ENCODE peak calls at places on chromosome 20, in six cellular contexts. U is AG04450, C is transverse colon, B is heart right ventricle, V is tibial artery, G is pancreas. J is an unnamed sample.

GRCh38 chr20:57999465-58000111 is 228.9 kb downstream of the ANKRD60 start:
- DNase-seq in U (no peak), C (peak; percentile 63), B (peak; percentile 38), V (peak; percentile 71), G (peak; percentile 42), J (no peak)

GRCh38 chr20:58231678-58232077 is 3.2 kb upstream of the ANKRD60 start:
- DNase-seq in U (no peak), C (no peak), B (no peak), V (no peak), G (no peak), J (no peak)

GRCh38 chr20:17771206-17772004 is 71.6 kb downstream of the BANF2 start:
- DNase-seq in U (no peak), C (no peak), B (no peak), V (no peak), G (no peak), J (peak; percentile 64)

GRCh38 chr20:25225642-25226432 is 22.0 kb upstream of the PYGB start:
- DNase-seq in U (no peak), C (no peak), B (no peak), V (peak; percentile 67), G (no peak), J (no peak)

GRCh38 chr20:20085812-20086211 is 33.5 kb downstream of the CFAP61 start:
- DNase-seq in U (no peak), C (no peak), B (peak; percentile 30), V (peak; percentile 72), G (no peak), J (peak; percentile 86)

GRCh38 chr20:56171087-56172012 is 77.2 kb upstream of the MC3R start:
- DNase-seq in U (no peak), C (no peak), B (no peak), V (no peak), G (no peak), J (no peak)

GRCh38 chr20:49325981-49326380 is 48.1 kb upstream of the ZNFX1 start:
- DNase-seq in U (no peak), C (no peak), B (no peak), V (no peak), G (no peak), J (peak; percentile 29)

GRCh38 chr20:35523298-35523888 is 6.1 kb downstream of the C20orf173 start:
- DNase-seq in U (no peak), C (no peak), B (no peak), V (no peak), G (no peak), J (peak; percentile 8)

GRCh38 chr20:4709261-4710105 is 12.2 kb upstream of the PRND start:
- DNase-seq in U (no peak), C (no peak), B (no peak), V (no peak), G (no peak), J (no peak)

GRCh38 chr20:884983-885952 is 30.9 kb downstream of the ANGPT4 start:
- DNase-seq in U (no peak), C (no peak), B (no peak), V (peak; percentile 86), G (no peak), J (peak; percentile 82)

GRCh38 chr20:278607-279571 is 11.7 kb downstream of the C20orf96 start:
- DNase-seq in U (no peak), C (no peak), B (peak; percentile 33), V (peak; percentile 66), G (no peak), J (peak; percentile 56)

GRCh38 chr20:8305449-8305978 is 173.4 kb downstream of the PLCB1 start:
- DNase-seq in U (no peak), C (peak; percentile 53), B (peak; percentile 12), V (no peak), G (peak; percentile 72), J (peak; percentile 31)

GRCh38 chr20:63958471-63958870 is 2.3 kb upstream of the UCKL1 start:
- DNase-seq in U (no peak), C (no peak), B (no peak), V (no peak), G (peak; percentile 57), J (no peak)

GRCh38 chr20:59177266-59178250 is 13.9 kb downstream of the ZNF831 start:
- DNase-seq in U (no peak), C (no peak), B (no peak), V (peak; percentile 25), G (no peak), J (no peak)

GRCh38 chr20:58753929-58754551 is 61.4 kb downstream of the NPEPL1 start:
- DNase-seq in U (no peak), C (no peak), B (no peak), V (no peak), G (no peak), J (no peak)

GRCh38 chr20:8394308-8394945 is 262.4 kb downstream of the PLCB1 start:
- DNase-seq in U (no peak), C (no peak), B (no peak), V (no peak), G (no peak), J (no peak)

GRCh38 chr20:61355585-61355984 is 103.5 kb downstream of the CDH4 start:
- DNase-seq in U (no peak), C (no peak), B (no peak), V (no peak), G (no peak), J (no peak)

DNA sequence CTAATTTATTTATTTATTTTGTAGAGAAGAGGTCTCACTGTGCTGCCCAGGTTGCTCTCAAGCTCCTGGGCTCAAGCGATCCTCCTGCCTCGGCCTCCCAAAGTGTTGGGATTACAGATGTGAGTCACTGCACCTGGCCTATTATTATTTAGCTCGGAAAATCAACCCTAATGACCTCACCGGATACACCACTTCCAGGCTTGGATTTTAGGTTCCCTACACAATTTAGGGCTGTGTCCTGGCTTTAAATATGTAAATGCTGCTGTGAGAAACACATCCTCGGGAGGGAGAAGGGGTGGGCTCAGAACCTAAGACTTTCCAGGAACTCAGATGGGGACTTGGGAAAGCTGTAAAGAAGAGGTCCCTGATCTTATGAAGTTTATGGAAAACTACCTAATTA is 51.0 kb upstream of the SLC32A1 start:
- DNase-seq in U (no peak), C (no peak), B (no peak), V (no peak), G (no peak), J (no peak)
- H3K4me3 ChIP-seq in U (peak overlapping the region; percentile 66), C (no peak overlapping the region), B (no peak overlapping the region), V (no peak overlapping the region), G (no peak overlapping the region), J (no peak overlapping the region)

DNA sequence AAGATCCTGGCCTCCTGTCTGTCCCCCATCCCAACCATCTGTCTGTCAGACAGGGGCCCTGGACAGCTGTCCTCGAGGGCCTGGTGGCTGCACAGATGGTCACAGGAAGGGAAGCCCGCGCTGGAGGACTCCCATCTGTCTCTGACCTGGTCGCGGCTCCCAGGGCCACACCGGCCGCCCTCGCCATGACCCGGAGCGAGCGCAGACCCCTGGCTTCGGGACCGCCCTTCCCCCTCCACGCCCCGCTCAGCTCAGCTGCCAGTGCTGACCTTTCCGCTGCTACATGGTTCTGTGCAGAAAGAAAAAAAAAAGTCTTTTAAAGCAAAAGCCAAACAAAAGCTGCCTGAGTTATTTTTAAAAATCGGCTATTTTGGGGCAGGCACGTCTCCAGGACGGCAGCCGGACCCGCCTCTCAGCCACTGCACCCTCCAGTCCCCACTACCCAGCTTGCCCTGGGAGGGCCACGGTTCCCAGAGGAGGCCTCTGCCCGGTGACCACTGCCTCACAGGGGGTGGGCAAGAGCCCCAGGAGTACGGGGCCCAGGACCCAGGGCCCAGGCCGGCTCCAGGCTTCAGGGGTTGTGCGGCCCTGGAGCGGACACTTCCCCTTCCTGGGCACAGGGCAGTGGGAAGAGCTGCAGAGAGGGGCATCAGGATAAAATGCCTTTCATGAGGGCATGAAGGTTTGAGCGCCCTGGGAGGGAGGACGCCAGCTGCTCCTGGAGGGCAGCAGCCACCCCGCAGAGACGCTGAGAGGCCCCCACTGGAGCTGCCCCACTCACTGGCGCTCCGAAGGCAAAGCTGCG is 10.8 kb downstream of the LAMA5 start:
- DNase-seq in U (no peak), C (no peak), B (peak; percentile 68), V (peak; percentile 93), G (peak; percentile 73), J (no peak)
- H3K4me3 ChIP-seq in U (no peak overlapping the region), C (no peak overlapping the region), B (peak overlapping the region; percentile 4), V (peak overlapping the region; percentile 41), G (no peak overlapping the region), J (no peak overlapping the region)

DNA sequence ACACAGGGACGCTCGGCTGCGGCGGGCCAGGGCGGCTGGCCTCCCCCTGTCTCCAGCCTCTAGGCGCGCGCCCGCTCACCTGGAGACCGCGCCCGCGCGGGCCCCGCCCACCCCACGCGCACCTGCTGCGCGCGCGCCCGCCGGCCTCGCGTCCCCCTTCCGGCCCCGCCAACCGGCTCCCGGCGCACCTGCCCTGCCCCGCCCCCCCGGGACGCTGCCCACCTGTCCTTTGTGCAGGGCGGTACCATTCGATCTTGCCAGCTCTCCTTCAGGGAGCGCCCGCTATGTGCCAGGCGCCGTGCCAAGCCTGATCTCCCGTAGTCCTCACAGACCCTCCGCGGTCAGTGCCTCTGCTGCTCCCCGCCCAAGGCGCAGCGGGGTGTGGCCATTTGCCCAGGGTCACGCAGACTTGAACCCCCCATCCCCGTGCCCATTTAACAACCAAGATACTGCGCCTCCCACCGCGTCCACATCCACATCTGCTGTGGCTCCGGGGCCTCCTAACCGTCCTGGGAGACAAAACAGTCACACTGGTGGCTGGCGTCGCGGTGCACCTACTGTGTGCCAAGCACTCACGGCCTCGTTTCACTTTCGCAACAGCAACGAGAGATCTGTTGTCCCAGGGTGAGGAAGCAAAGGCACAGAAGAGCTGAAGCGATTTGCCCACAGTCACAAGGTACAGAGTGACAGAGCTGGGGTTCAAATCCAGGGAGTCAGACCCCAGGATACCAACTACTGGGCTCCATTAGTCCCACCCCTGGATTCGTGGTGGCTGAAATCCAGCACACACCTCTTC is 48.1 kb downstream of the NOL4L start:
- DNase-seq in U (no peak), C (peak; percentile 91), B (no peak), V (no peak), G (peak; percentile 91), J (peak; percentile 82)
- H3K4me3 ChIP-seq in U (peak overlapping the region; percentile 57), C (peak overlapping the region; percentile 43), B (peak overlapping the region; percentile 41), V (peak overlapping the region; percentile 31), G (peak overlapping the region; percentile 46), J (no peak overlapping the region)

GRCh38 chr20:22369100-22369499 is 215.3 kb downstream of the FOXA2 start:
- DNase-seq in U (no peak), C (no peak), B (no peak), V (no peak), G (no peak), J (no peak)
- H3K4me3 ChIP-seq in U (no peak overlapping the region), C (no peak overlapping the region), B (no peak overlapping the region), V (no peak overlapping the region), G (no peak overlapping the region), J (no peak overlapping the region)

DNA sequence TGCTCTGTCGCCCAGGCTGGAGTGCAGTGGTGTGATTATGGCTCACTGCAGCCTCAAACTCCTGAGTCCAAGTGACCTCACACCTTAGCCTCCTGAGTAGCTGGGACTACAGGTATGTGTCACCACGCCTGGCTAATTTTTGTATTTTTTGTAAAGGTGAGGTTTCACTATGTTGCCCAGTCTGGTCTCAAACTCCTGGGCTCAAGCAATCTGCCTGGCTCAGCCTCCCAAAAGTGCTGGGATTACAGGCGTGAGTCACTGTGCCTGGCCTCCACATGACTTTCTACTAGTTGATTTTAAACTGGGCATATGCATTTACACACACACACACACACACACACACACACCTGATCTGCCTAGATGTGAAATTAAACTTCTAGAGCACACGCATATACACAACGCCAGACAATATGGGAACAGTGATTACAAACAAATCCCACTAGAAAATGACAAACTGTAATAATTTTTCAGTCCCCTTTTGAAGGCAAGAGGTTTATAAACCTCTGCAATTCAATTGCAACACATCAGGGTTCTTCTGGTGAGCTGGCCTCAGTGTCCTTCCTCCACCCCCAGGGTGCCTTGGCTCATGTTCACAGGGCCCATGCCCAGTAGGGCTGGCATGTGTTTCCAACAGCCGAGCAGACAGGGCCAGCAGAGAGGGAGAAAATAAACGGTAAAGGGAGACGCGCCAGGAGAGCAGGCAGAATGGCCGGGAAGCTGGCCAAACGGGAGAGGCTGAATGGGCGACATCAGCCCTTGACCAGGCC is 31.2 kb downstream of the PARD6B start:
- DNase-seq in U (no peak), C (peak; percentile 62), B (peak; percentile 83), V (peak; percentile 92), G (peak; percentile 85), J (peak; percentile 96)
- H3K4me3 ChIP-seq in U (no peak overlapping the region), C (no peak overlapping the region), B (no peak overlapping the region), V (no peak overlapping the region), G (no peak overlapping the region), J (no peak overlapping the region)